ENCODE peak calls at places on chromosome 1, in four cellular contexts. B, N, S and W are unnamed samples.
A peak's percentile ranks its signal among the peaks of the same experiment; 100 is the strongest.

GRCh38 chr1:192678099-192678498 is 42.2 kb downstream of the RGS13 start:
- DNase-seq in B (no peak), N (no peak), S (no peak), W (no peak)

GRCh38 chr1:154747841-154748766 is 122.0 kb downstream of the KCNN3 start:
- DNase-seq in B (no peak), N (peak; percentile 54), S (no peak), W (no peak)

GRCh38 chr1:64940026-64940425 is 26.3 kb downstream of the JAK1 start:
- DNase-seq in B (no peak), N (no peak), S (no peak), W (no peak)

GRCh38 chr1:197224160-197224559 is 43.9 kb upstream of the CRB1 start:
- DNase-seq in B (no peak), N (peak; percentile 26), S (no peak), W (no peak)

GRCh38 chr1:77888071-77888428 is 374 bp upstream of the NEXN start:
- DNase-seq in B (peak; percentile 32), N (peak; percentile 80), S (no peak), W (no peak)

GRCh38 chr1:197859024-197859423 is 43.4 kb upstream of the C1orf53 start:
- DNase-seq in B (no peak), N (no peak), S (no peak), W (no peak)

GRCh38 chr1:56508523-56508983 is 70.8 kb downstream of the PLPP3 start:
- DNase-seq in B (peak; percentile 52), N (peak; percentile 16), S (peak; percentile 74), W (no peak)

GRCh38 chr1:2312589-2313301 is 78.6 kb downstream of the MORN1 start:
- DNase-seq in B (no peak), N (peak; percentile 51), S (no peak), W (peak; percentile 78)

GRCh38 chr1:61782771-61783170 is 40.5 kb downstream of the PATJ start:
- DNase-seq in B (no peak), N (no peak), S (no peak), W (no peak)

GRCh38 chr1:162371611-162372010 is 5.0 kb downstream of the SPATA46 start:
- DNase-seq in B (no peak), N (peak; percentile 33), S (no peak), W (no peak)

GRCh38 chr1:208681878-208682663 is 437.9 kb upstream of the PLXNA2 start:
- DNase-seq in B (no peak), N (no peak), S (no peak), W (no peak)

GRCh38 chr1:232868793-232869491 is 63.7 kb downstream of the MAP10 start:
- DNase-seq in B (peak; percentile 51), N (peak; percentile 93), S (no peak), W (peak; percentile 55)

GRCh38 chr1:156696755-156697154 is 8.6 kb downstream of the CRABP2 start:
- DNase-seq in B (no peak), N (no peak), S (peak; percentile 15), W (no peak)

GRCh38 chr1:151825811-151826660 is 5.6 kb downstream of the RORC start:
- DNase-seq in B (no peak), N (no peak), S (peak; percentile 40), W (no peak)

GRCh38 chr1:223639333-223639749 is 26.2 kb downstream of the CAPN8 start:
- DNase-seq in B (no peak), N (no peak), S (no peak), W (no peak)

GRCh38 chr1:209367031-209367813 is 216.3 kb upstream of the CAMK1G start:
- DNase-seq in B (no peak), N (peak; percentile 44), S (no peak), W (no peak)

GRCh38 chr1:94039514-94039870 is 81.5 kb downstream of the ABCA4 start:
- DNase-seq in B (peak; percentile 66), N (peak; percentile 79), S (peak; percentile 86), W (peak; percentile 70)

GRCh38 chr1:233613252-233614172 is at the start of gene KCNK1:
- DNase-seq in B (peak; percentile 79), N (peak; percentile 89), S (peak; percentile 67), W (peak; percentile 84)

GRCh38 chr1:59427155-59427554 is 130.3 kb downstream of the FGGY start:
- DNase-seq in B (no peak), N (peak; percentile 73), S (no peak), W (no peak)

GRCh38 chr1:179816196-179816960 is 61.2 kb downstream of the TOR1AIP2 start:
- DNase-seq in B (no peak), N (no peak), S (peak; percentile 77), W (peak; percentile 71)

GRCh38 chr1:9453375-9454093 is 85.7 kb upstream of the SLC25A33 start:
- DNase-seq in B (no peak), N (no peak), S (peak; percentile 38), W (no peak)

GRCh38 chr1:204316164-204316563 is 43.6 kb downstream of the PLEKHA6 start:
- DNase-seq in B (no peak), N (no peak), S (no peak), W (no peak)

GRCh38 chr1:86692636-86693035 is 11.7 kb upstream of the SH3GLB1 start:
- DNase-seq in B (no peak), N (no peak), S (no peak), W (no peak)

GRCh38 chr1:21568006-21568746 is 59.0 kb downstream of the ALPL start:
- DNase-seq in B (no peak), N (peak; percentile 47), S (no peak), W (no peak)

GRCh38 chr1:85577421-85578320 is 2.9 kb upstream of the CCN1 start:
- DNase-seq in B (peak; percentile 41), N (peak; percentile 92), S (peak; percentile 68), W (peak; percentile 42)

GRCh38 chr1:155226910-155227260 is 18.4 kb downstream of the MTX1 start:
- DNase-seq in B (no peak), N (peak; percentile 77), S (peak; percentile 71), W (peak; percentile 54)

GRCh38 chr1:92792340-92792782 is 7.5 kb upstream of the EVI5 start:
- DNase-seq in B (no peak), N (peak; percentile 16), S (no peak), W (no peak)

GRCh38 chr1:4963251-4963650 is 308.8 kb downstream of the AJAP1 start:
- DNase-seq in B (no peak), N (peak; percentile 10), S (no peak), W (no peak)

DNA sequence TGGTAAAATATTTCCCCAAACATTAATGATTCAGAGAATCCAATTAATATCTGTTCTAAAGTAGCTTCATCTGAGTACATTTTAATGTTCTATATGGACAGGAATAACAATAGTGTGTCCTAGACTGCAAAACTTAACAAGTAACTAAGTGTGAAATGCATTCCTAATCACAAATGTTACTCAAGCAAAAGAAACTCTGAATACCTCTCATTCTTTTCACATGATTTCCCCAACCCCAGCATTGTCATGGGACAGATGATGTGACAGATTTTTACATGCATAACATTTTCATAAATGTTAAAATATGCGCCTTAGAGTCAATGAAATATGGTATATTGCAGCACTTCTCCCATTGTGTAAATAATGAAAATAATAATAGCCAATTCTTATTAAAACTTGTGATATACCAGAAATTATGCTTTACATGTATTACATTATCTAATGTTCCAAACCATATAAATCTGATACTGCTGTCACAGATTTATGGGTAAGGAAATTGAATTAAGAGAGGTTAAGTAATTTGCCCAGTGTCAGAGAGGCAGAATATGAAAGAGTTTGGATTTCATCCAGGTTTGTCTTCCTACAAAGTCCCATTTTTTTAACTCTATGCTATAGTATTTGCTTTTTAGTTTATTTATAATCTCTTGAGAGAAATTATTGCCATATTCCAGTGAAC is 269.4 kb downstream of the LRRC7 start:
- DNase-seq in B (no peak), N (peak; percentile 31), S (no peak), W (no peak)
- H3K36me3 ChIP-seq in B (no peaks in the 10 kb centered on the region), N (no peaks in the 10 kb centered on the region), S (no peaks in the 10 kb centered on the region), W (no peaks in the 10 kb centered on the region)

GRCh38 chr1:180922637-180923023 is 9.9 kb downstream of the KIAA1614 start:
- DNase-seq in B (no peak), N (no peak), S (no peak), W (no peak)

GRCh38 chr1:180923887-180924286 is 11.2 kb downstream of the KIAA1614 start:
- DNase-seq in B (no peak), N (no peak), S (no peak), W (no peak)

GRCh38 chr1:180921891-180922636 is 9.4 kb downstream of the KIAA1614 start:
- DNase-seq in B (no peak), N (no peak), S (no peak), W (no peak)

GRCh38 chr1:180924939-180925338 is 12.2 kb downstream of the KIAA1614 start:
- DNase-seq in B (no peak), N (no peak), S (no peak), W (no peak)

GRCh38 chr1:180923024-180923841 is 10.5 kb downstream of the KIAA1614 start:
- DNase-seq in B (no peak), N (peak; percentile 13), S (no peak), W (no peak)
- H3K4me3 ChIP-seq in B (no peak overlapping the region), N (no peak overlapping the region), S (no peak overlapping the region), W (no peak overlapping the region)

GRCh38 chr1:183550915-183551314 is 39.3 kb downstream of the NCF2 start:
- DNase-seq in B (no peak), N (no peak), S (no peak), W (no peak)

GRCh38 chr1:183553769-183554168 is 36.5 kb downstream of the NCF2 start:
- DNase-seq in B (no peak), N (no peak), S (no peak), W (no peak)

GRCh38 chr1:183554577-183554976 is 35.7 kb downstream of the NCF2 start:
- DNase-seq in B (no peak), N (no peak), S (no peak), W (no peak)

GRCh38 chr1:183548136-183548535 is 42.1 kb downstream of the NCF2 start:
- DNase-seq in B (no peak), N (no peak), S (no peak), W (no peak)

DNA sequence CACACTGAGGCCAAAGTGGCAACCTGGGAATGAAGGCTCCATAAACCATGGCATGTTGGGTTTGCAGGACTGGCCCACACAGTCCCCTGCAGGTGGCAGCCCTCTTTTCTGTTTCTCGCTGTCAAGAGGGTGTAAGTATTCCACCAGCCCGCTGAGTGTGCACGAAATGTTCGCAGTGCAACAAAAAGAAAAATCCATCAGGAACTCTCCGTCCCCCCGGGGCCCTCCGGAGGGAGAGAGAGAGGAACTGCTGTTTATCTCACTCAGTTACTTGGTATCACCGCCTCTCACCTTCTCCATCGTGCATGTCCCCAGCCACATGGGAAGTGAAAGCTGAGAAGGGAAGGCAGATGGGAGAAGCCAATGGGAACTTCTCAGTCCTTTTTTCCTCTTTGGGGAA is 38.3 kb downstream of the NCF2 start:
- DNase-seq in B (no peak), N (no peak), S (no peak), W (no peak)
- H3K36me3 ChIP-seq in B (peaks cover 24% of the 10 kb centered on the region), N (peaks cover 33% of the 10 kb centered on the region), S (peaks cover 74% of the 10 kb centered on the region), W (no peaks in the 10 kb centered on the region)

DNA sequence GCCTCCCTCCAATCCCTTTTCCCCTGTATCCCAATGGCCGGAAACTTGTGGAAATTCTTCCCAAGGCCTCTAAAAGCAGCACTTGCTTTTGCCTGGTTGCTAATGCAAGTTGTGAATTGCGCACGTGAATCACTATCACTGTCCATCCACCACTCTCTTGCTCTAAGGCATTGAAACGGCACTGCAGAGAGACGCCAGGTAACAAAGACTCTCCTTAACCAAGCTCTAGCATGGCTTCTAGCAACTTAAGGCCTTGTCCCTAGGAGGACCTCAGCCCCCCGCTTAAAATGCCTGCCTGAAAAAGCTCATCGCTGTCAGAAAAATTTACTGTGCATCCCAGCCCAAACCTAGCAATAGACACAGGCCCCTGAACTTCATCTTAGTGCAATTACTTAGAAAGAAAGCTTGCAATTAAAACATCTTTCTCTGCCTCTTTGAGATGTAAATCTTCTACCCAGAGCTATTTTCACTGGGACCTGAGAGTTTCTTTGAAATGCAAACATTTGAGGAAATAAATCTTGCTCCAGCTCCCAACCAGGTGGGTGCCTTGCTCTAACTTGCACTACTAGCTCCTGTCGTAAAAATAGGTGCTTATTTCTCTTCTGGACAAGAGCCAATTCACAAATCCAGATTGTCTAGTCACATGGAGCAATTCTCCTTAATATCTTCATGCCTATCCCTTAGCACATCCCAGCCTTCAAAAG is 32.9 kb upstream of the ITLN2 start:
- DNase-seq in B (no peak), N (no peak), S (no peak), W (no peak)
- H3K4me3 ChIP-seq in B (no peak overlapping the region), N (no peak overlapping the region), S (no peak overlapping the region), W (no peak overlapping the region)